ENCODE peak calls at places on chromosomes 13 and 19, in nine cellular contexts. O is activated naive CD4-positive, alpha-beta T cell; X is kidney epithelial cell; S is stimulated activated CD8-positive, alpha-beta memory T cell treated with anti-CD3 and anti-CD28 coated beads, Interleukin-12 subunit alpha, Interleukin-12 subunit beta, amount 100 ng/mL, for 1 hour; F is lower leg skin; W is left cardiac atrium; C is SW 1271; D is HFFc6; E is K562. Q is an unnamed sample.

GRCh38 chr13:87244256-87244870 is 426.8 kb upstream of the SLITRK5 start:
- DNase-seq in O (no peak), X (no peak), S (no peak), F (no peak), W (no peak), C (no peak), D (no peak), E (no peak), Q (no peak)

GRCh38 chr19:16143399-16144215 is at the start of gene HSH2D:
- DNase-seq in O (peak; percentile 86), X (peak; percentile 38), S (peak; percentile 75), F (peak; percentile 89), W (peak; percentile 45), C (no peak), D (no peak), E (no peak), Q (no peak)

GRCh38 chr19:3995619-3996018 is 10.4 kb upstream of the EEF2 start:
- DNase-seq in O (no peak), X (no peak), S (no peak), F (no peak), W (no peak), C (no peak), D (no peak), E (no peak), Q (no peak)

GRCh38 chr19:6187374-6187773 is 51.9 kb downstream of the ACSBG2 start:
- DNase-seq in O (no peak), X (no peak), S (no peak), F (peak; percentile 3), W (no peak), C (no peak), D (no peak), E (no peak), Q (no peak)

GRCh38 chr19:13260883-13261653 is 110.9 kb downstream of the IER2 start:
- DNase-seq in O (no peak), X (peak; percentile 63), S (no peak), F (no peak), W (no peak), C (peak; percentile 83), D (peak; percentile 93), E (peak; percentile 51), Q (peak; percentile 21)

GRCh38 chr13:50082426-50083283 is 67.4 kb downstream of the KCNRG start:
- DNase-seq in O (peak; percentile 55), X (peak; percentile 77), S (peak; percentile 65), F (no peak), W (peak; percentile 64), C (peak; percentile 83), D (peak; percentile 55), E (peak; percentile 65), Q (no peak)

GRCh38 chr19:54469496-54469934 is 3.6 kb downstream of the CDC42EP5 start:
- DNase-seq in O (no peak), X (no peak), S (no peak), F (no peak), W (peak; percentile 73), C (no peak), D (no peak), E (peak; percentile 30), Q (no peak)

GRCh38 chr19:46788968-46789338 is 559 bp upstream of the SLC1A5 start:
- DNase-seq in O (no peak), X (no peak), S (no peak), F (no peak), W (no peak), C (no peak), D (no peak), E (no peak), Q (no peak)

GRCh38 chr19:55091955-55092354 is 16.3 kb downstream of the EPS8L1 start:
- DNase-seq in O (no peak), X (no peak), S (no peak), F (no peak), W (no peak), C (no peak), D (no peak), E (peak; percentile 67), Q (no peak)

GRCh38 chr19:3977242-3978143 is 6.6 kb upstream of the DAPK3 start:
- DNase-seq in O (no peak), X (no peak), S (no peak), F (no peak), W (no peak), C (no peak), D (no peak), E (no peak), Q (no peak)